ENCODE peak calls at places on chromosome 10, in five cellular contexts. Z, S, U, K and H are unnamed samples.
A peak's percentile ranks its signal among the peaks of the same experiment; 100 is the strongest.

GRCh38 chr10:79400567-79401004 is 44.8 kb downstream of the ZCCHC24 start:
- DNase-seq in U (peak; percentile 14), S (no peak), K (peak; percentile 75), Z (peak; percentile 43), H (peak; percentile 71)

GRCh38 chr10:68212721-68213352 is 19.1 kb downstream of the ATOH7 start:
- DNase-seq in Z (no peak), S (no peak), K (peak; percentile 33), U (no peak), H (peak; percentile 49)

GRCh38 chr10:102718220-102718619 is 3.8 kb downstream of the SFXN2 start:
- DNase-seq in S (no peak), U (no peak), Z (no peak), K (no peak), H (peak; percentile 36)

GRCh38 chr10:53893061-53893460 is 908.0 kb downstream of the PCDH15 start:
- DNase-seq in K (no peak), Z (no peak), U (no peak), S (no peak), H (no peak)

GRCh38 chr10:17235136-17235535 is 7.1 kb downstream of the VIM start:
- DNase-seq in U (no peak), Z (no peak), S (no peak), K (no peak), H (no peak)

GRCh38 chr10:78212134-78212785 is 178.6 kb downstream of the RPS24 start:
- DNase-seq in S (peak; percentile 73), K (no peak), U (no peak), Z (no peak), H (no peak)

GRCh38 chr10:43263551-43264323 is 3.1 kb downstream of the RASGEF1A start:
- DNase-seq in S (no peak), Z (no peak), U (no peak), K (peak; percentile 38), H (no peak)

GRCh38 chr10:99534939-99535763 is 2.4 kb downstream of the NKX2-3 start:
- DNase-seq in K (no peak), Z (no peak), S (no peak), U (no peak), H (no peak)

GRCh38 chr10:62681211-62681940 is 123.1 kb upstream of the ADO start:
- DNase-seq in Z (peak; percentile 76), S (no peak), U (peak; percentile 42), K (peak; percentile 13), H (peak; percentile 84)

GRCh38 chr10:35735412-35735811 is 93.3 kb upstream of the FZD8 start:
- DNase-seq in Z (no peak), S (no peak), K (no peak), U (no peak), H (no peak)

GRCh38 chr10:52268790-52269189 is 45.3 kb upstream of the DKK1 start:
- DNase-seq in U (no peak), Z (no peak), S (no peak), K (no peak), H (no peak)